ENCODE peak calls at places on chromosomes 4 and X, in ten cellular contexts. One of them, this sample, is unnamed.

GRCh38 chr4:1221155-1221870 is 27.6 kb downstream of the CTBP1 start:
- DNase-seq in GM10248: no peak
- DNase-seq in GM12864: no peak
- DNase-seq in endodermal cell: no peak
- DNase-seq in MM.1S: no peak
- DNase-seq in HFFc6: no peak
- DNase-seq in RWPE1: no peak
- DNase-seq in heart right ventricle: no peak
- DNase-seq in WTC11: no peak
- DNase-seq in retinal pigment epithelial cell: no peak
- DNase-seq in this sample: no peak

GRCh38 chrX:53481093-53481492 is 46.9 kb upstream of the HSD17B10 start:
- DNase-seq in GM10248: no peak
- DNase-seq in GM12864: no peak
- DNase-seq in endodermal cell: peak
- DNase-seq in MM.1S: no peak
- DNase-seq in HFFc6: no peak
- DNase-seq in RWPE1: no peak
- DNase-seq in heart right ventricle: no peak
- DNase-seq in WTC11: peak
- DNase-seq in retinal pigment epithelial cell: no peak
- DNase-seq in this sample: no peak

GRCh38 chr4:179352221-179352620 is 1910.0 kb upstream of the AGA start:
- DNase-seq in GM10248: no peak
- DNase-seq in GM12864: no peak
- DNase-seq in endodermal cell: no peak
- DNase-seq in MM.1S: no peak
- DNase-seq in HFFc6: no peak
- DNase-seq in RWPE1: no peak
- DNase-seq in heart right ventricle: no peak
- DNase-seq in WTC11: no peak
- DNase-seq in retinal pigment epithelial cell: no peak
- DNase-seq in this sample: no peak

GRCh38 chr4:102663073-102663472 is 97.7 kb downstream of the MANBA start:
- DNase-seq in GM10248: no peak
- DNase-seq in GM12864: no peak
- DNase-seq in endodermal cell: no peak
- DNase-seq in MM.1S: no peak
- DNase-seq in HFFc6: peak
- DNase-seq in RWPE1: peak
- DNase-seq in heart right ventricle: no peak
- DNase-seq in WTC11: no peak
- DNase-seq in retinal pigment epithelial cell: peak
- DNase-seq in this sample: no peak

GRCh38 chr4:39464886-39465501 is 6.1 kb downstream of the LIAS start:
- DNase-seq in GM10248: no peak
- DNase-seq in GM12864: no peak
- DNase-seq in endodermal cell: no peak
- DNase-seq in MM.1S: no peak
- DNase-seq in HFFc6: peak
- DNase-seq in RWPE1: peak
- DNase-seq in heart right ventricle: no peak
- DNase-seq in WTC11: no peak
- DNase-seq in retinal pigment epithelial cell: no peak
- DNase-seq in this sample: no peak

GRCh38 chr4:29151584-29151983 is 1568.6 kb upstream of the PCDH7 start:
- DNase-seq in GM10248: no peak
- DNase-seq in GM12864: no peak
- DNase-seq in endodermal cell: no peak
- DNase-seq in MM.1S: no peak
- DNase-seq in HFFc6: peak
- DNase-seq in RWPE1: no peak
- DNase-seq in heart right ventricle: no peak
- DNase-seq in WTC11: no peak
- DNase-seq in retinal pigment epithelial cell: peak
- DNase-seq in this sample: no peak

GRCh38 chr4:124230268-124230667 is 482.3 kb downstream of the ANKRD50 start:
- DNase-seq in GM10248: no peak
- DNase-seq in GM12864: no peak
- DNase-seq in endodermal cell: no peak
- DNase-seq in MM.1S: no peak
- DNase-seq in HFFc6: no peak
- DNase-seq in RWPE1: no peak
- DNase-seq in heart right ventricle: no peak
- DNase-seq in WTC11: no peak
- DNase-seq in retinal pigment epithelial cell: no peak
- DNase-seq in this sample: no peak

GRCh38 chr4:36676139-36677050 is 395.0 kb downstream of the DTHD1 start:
- DNase-seq in GM10248: no peak
- DNase-seq in GM12864: no peak
- DNase-seq in endodermal cell: no peak
- DNase-seq in MM.1S: no peak
- DNase-seq in HFFc6: no peak
- DNase-seq in RWPE1: peak
- DNase-seq in heart right ventricle: no peak
- DNase-seq in WTC11: no peak
- DNase-seq in retinal pigment epithelial cell: peak
- DNase-seq in this sample: no peak

GRCh38 chr4:104395219-104395618 is 99.5 kb downstream of the CXXC4 start:
- DNase-seq in GM10248: no peak
- DNase-seq in GM12864: no peak
- DNase-seq in endodermal cell: peak
- DNase-seq in MM.1S: peak
- DNase-seq in HFFc6: no peak
- DNase-seq in RWPE1: no peak
- DNase-seq in heart right ventricle: no peak
- DNase-seq in WTC11: no peak
- DNase-seq in retinal pigment epithelial cell: peak
- DNase-seq in this sample: no peak

GRCh38 chrX:53716328-53717088 is 30.0 kb upstream of the HUWE1 start:
- DNase-seq in GM10248: no peak
- DNase-seq in GM12864: no peak
- DNase-seq in endodermal cell: no peak
- DNase-seq in MM.1S: peak
- DNase-seq in HFFc6: no peak
- DNase-seq in RWPE1: no peak
- DNase-seq in heart right ventricle: no peak
- DNase-seq in WTC11: no peak
- DNase-seq in retinal pigment epithelial cell: no peak
- DNase-seq in this sample: no peak

GRCh38 chr4:147851135-147851534 is 119.2 kb downstream of the ARHGAP10 start:
- DNase-seq in GM10248: no peak
- DNase-seq in GM12864: no peak
- DNase-seq in endodermal cell: no peak
- DNase-seq in MM.1S: no peak
- DNase-seq in HFFc6: no peak
- DNase-seq in RWPE1: no peak
- DNase-seq in heart right ventricle: no peak
- DNase-seq in WTC11: no peak
- DNase-seq in retinal pigment epithelial cell: no peak
- DNase-seq in this sample: no peak

GRCh38 chr4:62377245-62377644 is 1177.1 kb downstream of the ADGRL3 start:
- DNase-seq in GM10248: no peak
- DNase-seq in GM12864: no peak
- DNase-seq in endodermal cell: no peak
- DNase-seq in MM.1S: no peak
- DNase-seq in HFFc6: no peak
- DNase-seq in RWPE1: no peak
- DNase-seq in heart right ventricle: no peak
- DNase-seq in WTC11: no peak
- DNase-seq in retinal pigment epithelial cell: no peak
- DNase-seq in this sample: no peak

GRCh38 chrX:85851418-85851817 is 195.9 kb downstream of the CHM start:
- DNase-seq in GM10248: no peak
- DNase-seq in GM12864: no peak
- DNase-seq in endodermal cell: peak
- DNase-seq in MM.1S: peak
- DNase-seq in HFFc6: peak
- DNase-seq in RWPE1: peak
- DNase-seq in heart right ventricle: no peak
- DNase-seq in WTC11: peak
- DNase-seq in retinal pigment epithelial cell: no peak
- DNase-seq in this sample: peak

GRCh38 chrX:135432881-135433521 is 11.3 kb downstream of the SMIM10L2A start:
- DNase-seq in GM10248: no peak
- DNase-seq in GM12864: no peak
- DNase-seq in endodermal cell: no peak
- DNase-seq in MM.1S: no peak
- DNase-seq in HFFc6: no peak
- DNase-seq in RWPE1: no peak
- DNase-seq in heart right ventricle: no peak
- DNase-seq in WTC11: no peak
- DNase-seq in retinal pigment epithelial cell: no peak
- DNase-seq in this sample: no peak

GRCh38 chrX:119477812-119478232 is 9.6 kb downstream of the SLC25A5 start:
- DNase-seq in GM10248: no peak
- DNase-seq in GM12864: no peak
- DNase-seq in endodermal cell: peak
- DNase-seq in MM.1S: no peak
- DNase-seq in HFFc6: peak
- DNase-seq in RWPE1: no peak
- DNase-seq in heart right ventricle: no peak
- DNase-seq in WTC11: no peak
- DNase-seq in retinal pigment epithelial cell: peak
- DNase-seq in this sample: no peak

GRCh38 chr4:54539500-54540029 is 118.2 kb upstream of the KIT start:
- DNase-seq in GM10248: peak
- DNase-seq in GM12864: no peak
- DNase-seq in endodermal cell: peak
- DNase-seq in MM.1S: no peak
- DNase-seq in HFFc6: peak
- DNase-seq in RWPE1: no peak
- DNase-seq in heart right ventricle: peak
- DNase-seq in WTC11: peak
- DNase-seq in retinal pigment epithelial cell: no peak
- DNase-seq in this sample: peak
- TF ChIP-seq CTCF in GM10248: no peak
- TF ChIP-seq CTCF in GM12864: no peak
- TF ChIP-seq CTCF in endodermal cell: peak
- TF ChIP-seq CTCF in MM.1S: no peak
- TF ChIP-seq CTCF in HFFc6: peak
- TF ChIP-seq CTCF in RWPE1: no peak
- TF ChIP-seq CTCF in heart right ventricle: peak
- TF ChIP-seq CTCF in WTC11: no peak
- TF ChIP-seq CTCF in retinal pigment epithelial cell: peak
- TF ChIP-seq CTCF in this sample: peak

GRCh38 chrX:25018682-25019081 is 2.9 kb upstream of the ARX start:
- DNase-seq in GM10248: no peak
- DNase-seq in GM12864: no peak
- DNase-seq in endodermal cell: no peak
- DNase-seq in MM.1S: no peak
- DNase-seq in HFFc6: no peak
- DNase-seq in RWPE1: no peak
- DNase-seq in heart right ventricle: no peak
- DNase-seq in WTC11: no peak
- DNase-seq in retinal pigment epithelial cell: no peak
- DNase-seq in this sample: no peak

GRCh38 chrX:25021132-25021498 is 5.3 kb upstream of the ARX start:
- DNase-seq in GM10248: no peak
- DNase-seq in GM12864: no peak
- DNase-seq in endodermal cell: no peak
- DNase-seq in MM.1S: no peak
- DNase-seq in HFFc6: no peak
- DNase-seq in RWPE1: no peak
- DNase-seq in heart right ventricle: no peak
- DNase-seq in WTC11: no peak
- DNase-seq in retinal pigment epithelial cell: no peak
- DNase-seq in this sample: no peak

GRCh38 chrX:25019707-25020390 is 4.1 kb upstream of the ARX start:
- DNase-seq in GM10248: no peak
- DNase-seq in GM12864: no peak
- DNase-seq in endodermal cell: peak
- DNase-seq in MM.1S: no peak
- DNase-seq in HFFc6: no peak
- DNase-seq in RWPE1: no peak
- DNase-seq in heart right ventricle: no peak
- DNase-seq in WTC11: no peak
- DNase-seq in retinal pigment epithelial cell: no peak
- DNase-seq in this sample: no peak

GRCh38 chrX:25022499-25023325 is 6.9 kb upstream of the ARX start:
- DNase-seq in GM10248: no peak
- DNase-seq in GM12864: no peak
- DNase-seq in endodermal cell: peak
- DNase-seq in MM.1S: no peak
- DNase-seq in HFFc6: no peak
- DNase-seq in RWPE1: no peak
- DNase-seq in heart right ventricle: no peak
- DNase-seq in WTC11: no peak
- DNase-seq in retinal pigment epithelial cell: no peak
- DNase-seq in this sample: no peak

GRCh38 chrX:25020391-25021131 is 4.8 kb upstream of the ARX start:
- DNase-seq in GM10248: peak
- DNase-seq in GM12864: no peak
- DNase-seq in endodermal cell: peak
- DNase-seq in MM.1S: peak
- DNase-seq in HFFc6: no peak
- DNase-seq in RWPE1: no peak
- DNase-seq in heart right ventricle: no peak
- DNase-seq in WTC11: peak
- DNase-seq in retinal pigment epithelial cell: no peak
- DNase-seq in this sample: peak
- TF ChIP-seq CTCF in GM10248: peak
- TF ChIP-seq CTCF in GM12864: peak
- TF ChIP-seq CTCF in endodermal cell: peak
- TF ChIP-seq CTCF in MM.1S: peak
- TF ChIP-seq CTCF in HFFc6: peak
- TF ChIP-seq CTCF in RWPE1: peak
- TF ChIP-seq CTCF in heart right ventricle: peak
- TF ChIP-seq CTCF in WTC11: peak
- TF ChIP-seq CTCF in retinal pigment epithelial cell: peak
- TF ChIP-seq CTCF in this sample: peak

DNA sequence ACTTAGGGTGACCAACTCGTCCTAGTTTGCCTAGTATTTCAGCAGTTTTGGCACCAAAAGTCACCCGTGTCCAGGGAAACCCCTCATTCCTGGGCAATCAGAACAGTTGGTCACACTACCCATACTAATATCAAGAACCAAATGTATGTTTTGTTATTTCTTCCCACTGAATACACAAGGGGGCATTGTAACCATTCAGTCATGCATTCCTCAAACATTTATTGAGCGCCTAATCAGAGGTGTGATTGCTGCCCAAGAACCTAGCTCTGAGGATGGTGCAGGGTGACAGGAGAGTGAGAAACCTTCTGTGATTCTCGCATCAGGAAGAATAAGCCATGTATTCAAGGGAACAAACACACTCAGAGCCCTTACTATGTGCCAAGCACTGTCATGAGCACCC is 69.8 kb upstream of the RAI2 start:
- DNase-seq in GM10248: no peak
- DNase-seq in GM12864: no peak
- DNase-seq in endodermal cell: no peak
- DNase-seq in MM.1S: no peak
- DNase-seq in HFFc6: no peak
- DNase-seq in RWPE1: no peak
- DNase-seq in heart right ventricle: no peak
- DNase-seq in WTC11: no peak
- DNase-seq in retinal pigment epithelial cell: no peak
- DNase-seq in this sample: no peak
- TF ChIP-seq CTCF in GM10248: no peak
- TF ChIP-seq CTCF in GM12864: no peak
- TF ChIP-seq CTCF in endodermal cell: no peak
- TF ChIP-seq CTCF in MM.1S: no peak
- TF ChIP-seq CTCF in HFFc6: no peak
- TF ChIP-seq CTCF in RWPE1: no peak
- TF ChIP-seq CTCF in heart right ventricle: peak
- TF ChIP-seq CTCF in WTC11: no peak
- TF ChIP-seq CTCF in retinal pigment epithelial cell: no peak
- TF ChIP-seq CTCF in this sample: no peak

GRCh38 chrX:104913348-104913747 is 307.1 kb downstream of the TEX13A start:
- DNase-seq in GM10248: no peak
- DNase-seq in GM12864: no peak
- DNase-seq in endodermal cell: peak
- DNase-seq in MM.1S: peak
- DNase-seq in HFFc6: peak
- DNase-seq in RWPE1: peak
- DNase-seq in heart right ventricle: no peak
- DNase-seq in WTC11: no peak
- DNase-seq in retinal pigment epithelial cell: no peak
- DNase-seq in this sample: no peak
- TF ChIP-seq CTCF in GM10248: no peak
- TF ChIP-seq CTCF in GM12864: peak
- TF ChIP-seq CTCF in endodermal cell: peak
- TF ChIP-seq CTCF in MM.1S: peak
- TF ChIP-seq CTCF in HFFc6: peak
- TF ChIP-seq CTCF in RWPE1: peak
- TF ChIP-seq CTCF in heart right ventricle: peak
- TF ChIP-seq CTCF in WTC11: no peak
- TF ChIP-seq CTCF in retinal pigment epithelial cell: peak
- TF ChIP-seq CTCF in this sample: peak